ENCODE peak calls at places on chromosomes 16 and 17, in four cellular contexts. One of them, this sample, is unnamed.

GRCh38 chr17:4086041-4086483 is 56.8 kb downstream of the ZZEF1 start:
- DNase-seq in HCEC 1CT: no peak
- DNase-seq in HT1080: no peak
- DNase-seq in HuH-7.5: no peak
- DNase-seq in this sample: no peak

GRCh38 chr16:81493755-81494433 is 49.3 kb downstream of the CMIP start:
- DNase-seq in HCEC 1CT: peak; percentile 78
- DNase-seq in HT1080: peak; percentile 93
- DNase-seq in HuH-7.5: peak; percentile 67
- DNase-seq in this sample: peak; percentile 93

GRCh38 chr16:89018605-89019158 is 41.7 kb upstream of the CBFA2T3 start:
- DNase-seq in HuH-7.5: no peak
- DNase-seq in HCEC 1CT: no peak
- DNase-seq in HT1080: peak; percentile 41
- DNase-seq in this sample: peak; percentile 13

GRCh38 chr17:83151056-83151441 is 71.6 kb downstream of the METRNL start:
- DNase-seq in HCEC 1CT: no peak
- DNase-seq in HT1080: no peak
- DNase-seq in HuH-7.5: no peak
- DNase-seq in this sample: no peak

GRCh38 chr17:61504697-61505096 is 52.5 kb downstream of the TBX4 start:
- DNase-seq in HT1080: peak; percentile 64
- DNase-seq in HCEC 1CT: peak; percentile 72
- DNase-seq in HuH-7.5: no peak
- DNase-seq in this sample: peak; percentile 95

GRCh38 chr16:9499921-9500593 is 408.6 kb downstream of the HAPSTR1 start:
- DNase-seq in HuH-7.5: no peak
- DNase-seq in HT1080: no peak
- DNase-seq in HCEC 1CT: no peak
- DNase-seq in this sample: no peak

GRCh38 chr17:81561494-81561885 is 9.3 kb upstream of the FAAP100 start:
- DNase-seq in HCEC 1CT: peak; percentile 79
- DNase-seq in HT1080: peak; percentile 80
- DNase-seq in HuH-7.5: no peak
- DNase-seq in this sample: peak; percentile 68

GRCh38 chr16:65660390-65660789 is 538.5 kb upstream of the CDH11 start:
- DNase-seq in HCEC 1CT: no peak
- DNase-seq in HT1080: no peak
- DNase-seq in HuH-7.5: no peak
- DNase-seq in this sample: peak; percentile 79

GRCh38 chr16:8712589-8713361 is 38.4 kb downstream of the ABAT start:
- DNase-seq in HCEC 1CT: no peak
- DNase-seq in HT1080: no peak
- DNase-seq in HuH-7.5: no peak
- DNase-seq in this sample: no peak

GRCh38 chr16:55825115-55825728 is 7.7 kb downstream of the CES1 start:
- DNase-seq in HT1080: no peak
- DNase-seq in HuH-7.5: no peak
- DNase-seq in HCEC 1CT: no peak
- DNase-seq in this sample: peak; percentile 9

GRCh38 chr16:71807905-71808592 is 585 bp downstream of the AP1G1 start:
- DNase-seq in HCEC 1CT: peak; percentile 20
- DNase-seq in HT1080: no peak
- DNase-seq in HuH-7.5: no peak
- DNase-seq in this sample: peak; percentile 36

GRCh38 chr17:28899212-28899815 is 1.8 kb upstream of the FLOT2 start:
- DNase-seq in HCEC 1CT: no peak
- DNase-seq in HuH-7.5: no peak
- DNase-seq in HT1080: no peak
- DNase-seq in this sample: no peak

GRCh38 chr16:68478526-68479249 is 30.4 kb upstream of the SMPD3 start:
- DNase-seq in HCEC 1CT: no peak
- DNase-seq in HT1080: no peak
- DNase-seq in HuH-7.5: peak; percentile 52
- DNase-seq in this sample: no peak

GRCh38 chr17:16972346-16972745 is 428 bp upstream of the TNFRSF13B start:
- DNase-seq in HT1080: no peak
- DNase-seq in HCEC 1CT: no peak
- DNase-seq in HuH-7.5: no peak
- DNase-seq in this sample: no peak

GRCh38 chr17:44359458-44360143 is 4.1 kb downstream of the FAM171A2 start:
- DNase-seq in HT1080: no peak
- DNase-seq in HuH-7.5: no peak
- DNase-seq in HCEC 1CT: no peak
- DNase-seq in this sample: no peak

GRCh38 chr17:2351269-2351668 is 14.0 kb downstream of the SGSM2 start:
- DNase-seq in HT1080: no peak
- DNase-seq in HCEC 1CT: no peak
- DNase-seq in HuH-7.5: no peak
- DNase-seq in this sample: no peak

GRCh38 chr17:632551-632950 is 82.1 kb downstream of the VPS53 start:
- DNase-seq in HCEC 1CT: no peak
- DNase-seq in HuH-7.5: no peak
- DNase-seq in HT1080: no peak
- DNase-seq in this sample: no peak

This sample was measured in M059J.